ENCODE peak calls at places on chromosome 9, in four cellular contexts. X is HCT116, A is tibial nerve, K is K562. P is an unnamed sample.

GRCh38 chr9:99778308-99778707 is 43.4 kb upstream of the NR4A3 start:
- DNase-seq in X (peak), A (no peak), K (no peak), P (peak)

GRCh38 chr9:4297795-4298254 is 2.0 kb downstream of the GLIS3 start:
- DNase-seq in X (no peak), A (peak), K (peak), P (no peak)

GRCh38 chr9:99103505-99103904 is 1.4 kb upstream of the TGFBR1 start:
- DNase-seq in X (no peak), A (no peak), K (no peak), P (no peak)

GRCh38 chr9:124452326-124452725 is 2.1 kb downstream of the ADGRD2 start:
- DNase-seq in X (no peak), A (no peak), K (no peak), P (no peak)

GRCh38 chr9:21454149-21454548 is 13.9 kb downstream of the IFNA1 start:
- DNase-seq in X (no peak), A (no peak), K (no peak), P (no peak)

GRCh38 chr9:469672-470040 is 255.0 kb downstream of the DOCK8 start:
- DNase-seq in X (no peak), A (no peak), K (no peak), P (no peak)

GRCh38 chr9:134178781-134179551 is 14.6 kb upstream of the RNU6ATAC start:
- DNase-seq in X (no peak), A (peak), K (no peak), P (no peak)

GRCh38 chr9:109247228-109247627 is 73.6 kb downstream of the EPB41L4B start:
- DNase-seq in X (no peak), A (no peak), K (no peak), P (no peak)

GRCh38 chr9:3331801-3332200 is 194.0 kb downstream of the RFX3 start:
- DNase-seq in X (peak), A (no peak), K (peak), P (no peak)

GRCh38 chr9:88684046-88684445 is 149.1 kb downstream of the NXNL2 start:
- DNase-seq in X (no peak), A (no peak), K (no peak), P (no peak)

GRCh38 chr9:84061613-84062205 is 81.1 kb downstream of the RMI1 start:
- DNase-seq in X (no peak), A (no peak), K (no peak), P (no peak)

GRCh38 chr9:89078860-89079259 is 87.6 kb downstream of the S1PR3 start:
- DNase-seq in X (no peak), A (no peak), K (no peak), P (no peak)

GRCh38 chr9:105531530-105531929 is 26.4 kb upstream of the FKTN start:
- DNase-seq in X (no peak), A (no peak), K (no peak), P (no peak)

GRCh38 chr9:134626141-134626423 is 15.5 kb upstream of the COL5A1 start:
- DNase-seq in X (no peak), A (no peak), K (no peak), P (no peak)

GRCh38 chr9:1267141-1267570 is 217.0 kb downstream of the DMRT2 start:
- DNase-seq in X (no peak), A (no peak), K (no peak), P (no peak)

GRCh38 chr9:79574166-79574565 is 2.4 kb downstream of the TLE4 start:
- DNase-seq in X (no peak), A (no peak), K (no peak), P (no peak)

GRCh38 chr9:83130541-83130940 is 67.6 kb upstream of the RASEF start:
- DNase-seq in X (no peak), A (no peak), K (no peak), P (no peak)

GRCh38 chr9:75161116-75161857 is 73.0 kb downstream of the OSTF1 start:
- DNase-seq in X (no peak), A (no peak), K (no peak), P (no peak)

GRCh38 chr9:135504262-135505229 is 4.1 kb downstream of the MRPS2 start:
- DNase-seq in X (peak), A (peak), K (peak), P (peak)

GRCh38 chr9:14027114-14027812 is 286.7 kb downstream of the NFIB start:
- DNase-seq in X (no peak), A (no peak), K (no peak), P (no peak)

GRCh38 chr9:16871358-16872151 is 1.1 kb upstream of the BNC2 start:
- DNase-seq in X (no peak), A (peak), K (no peak), P (peak)
- TF ChIP-seq POLR2A in X (no peak), A (no peak), K (no peak), P (no peak)

DNA sequence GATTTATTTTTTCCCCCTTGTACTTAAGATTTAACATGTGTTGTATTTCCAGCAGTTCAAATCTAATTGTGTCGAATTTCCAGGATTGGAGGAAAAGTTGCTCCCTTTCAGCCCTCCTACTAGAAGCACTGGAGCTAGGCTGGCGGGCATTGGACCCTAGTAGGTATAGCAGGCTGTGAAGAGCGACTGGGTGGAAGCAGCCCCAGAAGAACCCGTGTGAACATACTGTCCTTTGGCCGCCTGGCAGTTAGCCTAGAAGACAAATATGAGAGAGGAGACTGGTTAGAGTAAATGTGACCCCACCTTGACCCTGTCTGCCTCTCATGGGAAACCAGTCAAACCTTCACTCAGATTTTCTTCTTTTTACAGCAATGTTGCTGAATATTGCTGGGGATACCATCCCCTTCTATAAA is 13.9 kb downstream of the ALDOB start:
- DNase-seq in X (no peak), A (no peak), K (no peak), P (no peak)
- TF ChIP-seq POLR2A in X (no peak), A (no peak), K (no peak), P (no peak)

DNA sequence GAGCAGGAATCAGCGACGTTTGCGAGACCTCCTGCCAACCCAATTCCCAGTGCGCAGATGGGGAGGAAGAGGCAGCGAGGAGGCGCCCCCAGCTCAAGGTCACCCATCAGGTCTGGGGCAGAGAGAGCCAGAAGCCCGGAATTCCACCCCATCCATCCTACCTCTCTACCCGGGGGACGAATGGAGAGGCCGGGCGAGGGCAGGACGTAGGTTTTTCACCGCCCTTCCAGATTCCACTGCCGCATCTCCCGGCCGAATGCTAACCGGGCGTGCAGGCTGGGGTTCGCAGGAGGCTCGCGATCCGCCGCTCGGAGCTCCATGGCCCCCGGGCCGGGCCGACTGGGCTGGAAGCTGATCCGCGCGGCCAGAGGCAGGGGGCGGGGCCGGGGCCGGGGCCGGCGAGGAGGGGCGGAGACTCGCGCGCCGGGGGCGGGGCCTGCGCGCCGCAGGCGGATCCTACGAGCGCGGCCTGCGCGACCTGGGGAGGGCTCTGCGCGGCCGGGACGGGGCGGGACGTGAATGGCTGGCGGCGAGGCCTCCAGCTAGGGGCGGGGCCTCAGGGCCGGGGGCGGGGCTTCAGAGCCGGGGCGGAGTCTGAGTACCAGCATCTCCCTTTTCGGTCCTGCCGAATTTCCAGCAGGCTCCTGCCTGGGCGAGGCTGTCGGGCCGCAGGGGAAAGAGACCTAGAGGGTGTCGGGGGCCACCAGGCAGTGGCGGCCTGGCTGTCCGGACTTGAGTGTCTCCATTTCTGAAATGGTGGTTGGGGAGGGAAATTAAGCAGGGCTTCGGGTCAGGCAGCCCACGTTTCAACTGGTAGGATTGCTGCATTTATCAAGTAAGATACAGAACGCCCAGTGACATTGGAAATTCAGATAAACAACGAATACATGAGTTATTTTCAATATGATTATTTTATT is at the start of gene ST6GALNAC4:
- DNase-seq in X (no peak), A (peak), K (peak), P (peak)
- TF ChIP-seq POLR2A in X (peak), A (peak), K (peak), P (peak)

GRCh38 chr9:127545196-127546124 is 66.6 kb upstream of the STXBP1 start:
- DNase-seq in X (no peak), A (peak), K (no peak), P (peak)
- TF ChIP-seq POLR2A in X (no peak), A (no peak), K (no peak), P (no peak)

GRCh38 chr9:15552641-15553527 is at the start of gene CCDC171:
- DNase-seq in X (peak), A (peak), K (peak), P (peak)
- TF ChIP-seq POLR2A in X (peak), A (peak), K (peak), P (peak)

GRCh38 chr9:125703662-125704061 is 3.3 kb downstream of the MAPKAP1 start:
- DNase-seq in X (no peak), A (no peak), K (no peak), P (no peak)
- TF ChIP-seq POLR2A in X (no peak), A (no peak), K (no peak), P (no peak)

GRCh38 chr9:97984188-97985057 is 1.3 kb downstream of the ANP32B start:
- DNase-seq in X (peak), A (peak), K (peak), P (peak)
- TF ChIP-seq POLR2A in X (no peak), A (peak), K (no peak), P (peak)

DNA sequence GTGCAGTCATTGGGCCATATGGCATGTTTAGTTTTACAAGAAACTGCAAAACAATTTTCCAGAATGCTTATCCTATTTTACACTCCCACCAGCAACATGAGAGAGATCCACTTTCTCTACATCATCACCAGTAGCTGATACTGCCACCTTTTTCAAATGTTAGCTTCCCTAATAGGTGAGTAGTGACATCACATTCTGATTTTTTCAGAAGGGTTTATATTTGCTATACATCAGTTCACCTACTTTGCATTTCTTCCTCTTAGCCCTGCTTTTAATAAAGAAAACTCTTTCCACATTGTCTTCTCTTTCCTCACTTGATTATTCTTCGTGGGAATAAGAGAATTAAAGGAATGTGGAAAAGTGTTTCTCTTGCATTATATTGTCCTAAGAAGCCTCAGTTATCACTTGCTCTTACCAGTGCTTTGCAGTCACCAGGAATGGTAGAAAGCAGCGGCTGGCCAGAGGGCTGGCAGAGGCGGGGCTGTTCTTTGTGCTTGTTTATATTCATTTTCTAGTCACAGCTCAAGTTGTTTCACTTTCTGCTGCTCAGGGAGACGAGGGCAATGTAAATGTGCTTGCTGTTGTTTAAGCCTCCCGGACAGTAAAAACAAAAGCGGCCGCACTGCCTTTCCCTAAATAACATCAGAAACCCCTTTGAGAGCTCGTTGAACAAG is 164.8 kb downstream of the HSD17B3 start:
- DNase-seq in X (no peak), A (peak), K (no peak), P (peak)
- TF ChIP-seq POLR2A in X (no peak), A (no peak), K (no peak), P (no peak)

GRCh38 chr9:128322342-128323191 is at the start of the genes COQ4 and TRUB2:
- DNase-seq in X (peak), A (peak), K (peak), P (peak)
- TF ChIP-seq POLR2A in X (peak), A (peak), K (no peak), P (peak)

DNA sequence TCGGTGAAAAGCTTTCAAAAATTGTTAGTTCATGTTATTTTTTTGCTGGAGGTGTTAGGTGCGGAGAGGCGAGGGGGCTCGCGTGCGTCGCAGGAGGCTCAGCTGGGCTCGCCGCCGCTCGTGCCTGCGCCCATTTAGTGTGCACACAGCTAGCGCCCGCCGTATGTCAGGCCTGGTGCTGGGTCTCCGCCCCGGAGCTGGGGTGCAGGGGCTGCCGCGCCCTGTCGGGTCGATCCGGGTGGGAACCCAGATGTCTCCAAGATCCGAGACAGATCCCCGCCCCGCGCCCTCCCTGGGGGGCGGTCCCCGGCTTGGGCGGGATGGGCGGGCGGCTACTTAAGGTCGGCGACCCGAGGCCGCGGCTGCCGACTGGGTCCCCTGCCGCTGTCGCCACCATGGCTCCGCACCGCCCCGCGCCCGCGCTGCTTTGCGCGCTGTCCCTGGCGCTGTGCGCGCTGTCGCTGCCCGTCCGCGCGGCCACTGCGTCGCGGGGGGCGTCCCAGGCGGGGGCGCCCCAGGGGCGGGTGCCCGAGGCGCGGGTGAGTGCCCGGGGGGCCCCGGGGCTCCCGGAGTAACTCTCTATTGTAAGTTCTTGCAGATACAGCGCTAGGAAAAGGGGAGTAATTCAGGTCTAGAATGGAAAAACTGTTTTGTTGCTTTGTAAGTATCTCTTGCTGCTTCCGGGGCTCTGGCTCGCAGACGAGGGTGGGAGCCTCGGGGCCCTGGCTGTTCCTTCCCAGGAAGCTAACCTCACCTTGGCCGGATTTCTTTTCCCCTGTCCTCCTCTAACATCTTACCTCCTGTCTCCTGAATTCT is 31.7 kb downstream of the GSN start:
- DNase-seq in X (no peak), A (peak), K (no peak), P (no peak)
- TF ChIP-seq POLR2A in X (peak), A (peak), K (no peak), P (no peak)